ENCODE peak calls at places on chromosome 7, in four cellular contexts. U is ovary, N is HCT116, F is transverse colon. B is an unnamed sample.
A peak's percentile ranks its signal among the peaks of the same experiment; 100 is the strongest.

GRCh38 chr7:69564454-69565417 is 33.5 kb upstream of the AUTS2 start:
- DNase-seq in U (peak; percentile 21), N (no peak), F (no peak), B (peak; percentile 4)

GRCh38 chr7:112887-113286 is 79.5 kb upstream of the FAM20C start:
- DNase-seq in U (no peak), N (no peak), F (no peak), B (no peak)

GRCh38 chr7:84913731-84914130 is 273.1 kb downstream of the SEMA3D start:
- DNase-seq in U (no peak), N (no peak), F (no peak), B (no peak)

GRCh38 chr7:116354171-116354545 is 143.8 kb downstream of the TES start:
- DNase-seq in U (peak; percentile 54), N (no peak), F (peak; percentile 15), B (no peak)

GRCh38 chr7:15462721-15463389 is 99.0 kb downstream of the AGMO start:
- DNase-seq in U (no peak), N (no peak), F (no peak), B (no peak)

GRCh38 chr7:151695856-151696555 is 176.3 kb upstream of the RHEB start:
- DNase-seq in U (no peak), N (no peak), F (no peak), B (peak; percentile 44)

GRCh38 chr7:27920281-27920946 is 180.5 kb downstream of the TAX1BP1 start:
- DNase-seq in U (no peak), N (no peak), F (no peak), B (no peak)

GRCh38 chr7:47556511-47557180 is 25.3 kb downstream of the TNS3 start:
- DNase-seq in U (no peak), N (no peak), F (no peak), B (no peak)

GRCh38 chr7:12111461-12112405 is 99.4 kb upstream of the TMEM106B start:
- DNase-seq in U (peak; percentile 42), N (no peak), F (peak; percentile 28), B (peak; percentile 8)

GRCh38 chr7:87598234-87599009 is 2.3 kb downstream of the ABCB1 start:
- DNase-seq in U (no peak), N (no peak), F (no peak), B (no peak)

GRCh38 chr7:130149575-130150139 is 55.5 kb downstream of the TMEM209 start:
- DNase-seq in U (no peak), N (no peak), F (peak; percentile 63), B (no peak)

GRCh38 chr7:13017325-13017853 is 330.0 kb downstream of the ARL4A start:
- DNase-seq in U (no peak), N (peak; percentile 96), F (no peak), B (no peak)

GRCh38 chr7:23971031-23971430 is 261.0 kb downstream of the STK31 start:
- DNase-seq in U (no peak), N (no peak), F (no peak), B (no peak)

GRCh38 chr7:71470948-71471347 is 339.0 kb downstream of the GALNT17 start:
- DNase-seq in U (no peak), N (no peak), F (no peak), B (no peak)

GRCh38 chr7:144391823-144392255 is 11.7 kb downstream of the NOBOX start:
- DNase-seq in U (no peak), N (peak; percentile 54), F (no peak), B (peak; percentile 34)

GRCh38 chr7:7779888-7780287 is 61.5 kb upstream of the RPA3 start:
- DNase-seq in U (no peak), N (no peak), F (no peak), B (peak; percentile 20)

GRCh38 chr7:108596560-108596959 is 26.9 kb downstream of the DNAJB9 start:
- DNase-seq in U (no peak), N (no peak), F (no peak), B (no peak)

GRCh38 chr7:99374121-99375064 is at the start of gene ARPC1B:
- DNase-seq in U (peak; percentile 78), N (peak; percentile 41), F (peak; percentile 88), B (peak; percentile 49)

GRCh38 chr7:12890586-12890985 is 203.2 kb downstream of the ARL4A start:
- DNase-seq in U (no peak), N (no peak), F (no peak), B (no peak)

GRCh38 chr7:74387606-74388005 is 66.1 kb upstream of the GTF2IRD1 start:
- DNase-seq in U (no peak), N (no peak), F (no peak), B (no peak)

GRCh38 chr7:4782333-4783291 is 7.2 kb downstream of the AP5Z1 start:
- DNase-seq in U (no peak), N (no peak), F (no peak), B (no peak)

GRCh38 chr7:22853674-22854157 is 31.1 kb upstream of the TOMM7 start:
- DNase-seq in U (no peak), N (peak; percentile 54), F (peak; percentile 36), B (peak; percentile 12)

GRCh38 chr7:102320601-102321350 is 34.1 kb downstream of the SH2B2 start:
- DNase-seq in U (no peak), N (no peak), F (no peak), B (no peak)

GRCh38 chr7:101378808-101379207 is 16.1 kb downstream of the COL26A1 start:
- DNase-seq in U (no peak), N (no peak), F (no peak), B (peak; percentile 17)

GRCh38 chr7:114832906-114833595 is 88.8 kb upstream of the MDFIC start:
- DNase-seq in U (no peak), N (no peak), F (no peak), B (no peak)

GRCh38 chr7:47473499-47474210 is 108.3 kb downstream of the TNS3 start:
- DNase-seq in U (no peak), N (no peak), F (no peak), B (no peak)

GRCh38 chr7:105587899-105588690 is 6.8 kb upstream of the EFCAB10 start:
- DNase-seq in U (no peak), N (no peak), F (no peak), B (no peak)

GRCh38 chr7:121795736-121796135 is 77.2 kb upstream of the PTPRZ1 start:
- DNase-seq in U (no peak), N (no peak), F (no peak), B (no peak)

GRCh38 chr7:157132796-157133195 is 5.9 kb upstream of the UBE3C start:
- DNase-seq in U (no peak), N (no peak), F (no peak), B (no peak)

GRCh38 chr7:55191161-55191925 is 172.5 kb downstream of the EGFR start:
- DNase-seq in U (no peak), N (no peak), F (no peak), B (no peak)

GRCh38 chr7:90248706-90249105 is 3.7 kb downstream of the CFAP69 start:
- DNase-seq in U (no peak), N (no peak), F (no peak), B (no peak)
- H3K27ac ChIP-seq in U (no peak overlapping the region), N (no peak overlapping the region), F (no peak overlapping the region), B (peak overlapping the region; percentile 93)

GRCh38 chr7:139086454-139086853 is 23.1 kb downstream of the ZC3HAV1 start:
- DNase-seq in U (no peak), N (no peak), F (no peak), B (no peak)

GRCh38 chr7:139088268-139088667 is 21.3 kb downstream of the ZC3HAV1 start:
- DNase-seq in U (no peak), N (no peak), F (no peak), B (no peak)

GRCh38 chr7:139084709-139085108 is 24.8 kb downstream of the ZC3HAV1 start:
- DNase-seq in U (no peak), N (no peak), F (no peak), B (no peak)

GRCh38 chr7:139089118-139089517 is 20.4 kb downstream of the ZC3HAV1 start:
- DNase-seq in U (no peak), N (no peak), F (no peak), B (no peak)

DNA sequence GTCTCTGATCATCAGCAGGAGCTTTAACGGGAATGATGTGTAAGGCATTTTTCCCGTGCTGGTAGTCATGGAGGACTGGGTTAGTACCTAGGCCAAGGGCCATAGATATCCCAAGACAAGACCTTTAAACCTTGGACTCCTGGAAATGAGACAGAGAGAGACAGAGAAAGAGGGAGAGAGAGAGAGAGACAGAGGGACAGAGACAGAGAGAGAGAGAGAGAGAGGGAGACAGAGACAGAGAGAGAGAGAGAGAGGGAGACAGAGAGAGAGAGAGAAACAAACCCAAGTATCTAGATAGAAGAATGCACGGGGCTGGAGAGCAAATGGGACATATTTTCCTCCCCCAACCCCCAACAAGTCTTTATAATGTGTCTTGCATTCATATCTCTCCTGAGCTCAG is 22.3 kb downstream of the ZC3HAV1 start:
- DNase-seq in U (no peak), N (no peak), F (no peak), B (no peak)
- TF ChIP-seq POLR2A in U (no peak), N (no peak), F (no peak), B (no peak)

GRCh38 chr7:98305951-98306535 is 24.6 kb downstream of the BRI3 start:
- DNase-seq in U (no peak), N (no peak), F (no peak), B (no peak)
- H3K36me3 ChIP-seq in U (no peaks in the 10 kb centered on the region), N (peaks cover 39% of the 10 kb centered on the region), F (no peaks in the 10 kb centered on the region), B (no peaks in the 10 kb centered on the region)

GRCh38 chr7:134480202-134480601 is 21.3 kb upstream of the AKR1B1 start:
- DNase-seq in U (no peak), N (no peak), F (no peak), B (no peak)
- H3K27ac ChIP-seq in U (no peak overlapping the region), N (no peak overlapping the region), F (no peak overlapping the region), B (no peak overlapping the region)

DNA sequence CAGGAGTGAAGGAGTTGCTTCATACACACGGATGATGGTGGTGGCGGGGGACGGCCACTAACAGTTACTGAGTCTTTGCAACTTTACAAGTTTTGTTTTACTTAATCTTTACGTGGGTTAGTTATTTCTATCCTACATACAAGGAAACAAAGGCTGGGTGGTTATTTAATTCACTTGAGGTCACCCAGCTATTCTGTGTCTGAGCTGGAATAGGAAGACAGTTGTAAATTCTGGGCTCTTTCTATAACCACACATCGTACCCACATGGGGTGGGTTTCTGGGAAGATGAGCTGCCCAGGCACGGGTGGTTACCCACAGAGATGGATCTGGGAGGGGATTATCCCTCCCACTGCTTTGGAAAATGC is 137.9 kb downstream of the ANLN start:
- DNase-seq in U (no peak), N (no peak), F (no peak), B (no peak)
- TF ChIP-seq POLR2A in U (no peak), N (no peak), F (no peak), B (no peak)

GRCh38 chr7:82288769-82289535 is 154.6 kb downstream of the CACNA2D1 start:
- DNase-seq in U (no peak), N (no peak), F (no peak), B (no peak)

GRCh38 chr7:82286096-82286841 is 157.3 kb downstream of the CACNA2D1 start:
- DNase-seq in U (no peak), N (no peak), F (no peak), B (no peak)

GRCh38 chr7:82289889-82290288 is 153.7 kb downstream of the CACNA2D1 start:
- DNase-seq in U (no peak), N (no peak), F (no peak), B (no peak)

GRCh38 chr7:82284936-82285519 is 158.5 kb downstream of the CACNA2D1 start:
- DNase-seq in U (no peak), N (no peak), F (no peak), B (no peak)
- H3K36me3 ChIP-seq in U (no peaks in the 10 kb centered on the region), N (no peaks in the 10 kb centered on the region), F (no peaks in the 10 kb centered on the region), B (no peaks in the 10 kb centered on the region)

DNA sequence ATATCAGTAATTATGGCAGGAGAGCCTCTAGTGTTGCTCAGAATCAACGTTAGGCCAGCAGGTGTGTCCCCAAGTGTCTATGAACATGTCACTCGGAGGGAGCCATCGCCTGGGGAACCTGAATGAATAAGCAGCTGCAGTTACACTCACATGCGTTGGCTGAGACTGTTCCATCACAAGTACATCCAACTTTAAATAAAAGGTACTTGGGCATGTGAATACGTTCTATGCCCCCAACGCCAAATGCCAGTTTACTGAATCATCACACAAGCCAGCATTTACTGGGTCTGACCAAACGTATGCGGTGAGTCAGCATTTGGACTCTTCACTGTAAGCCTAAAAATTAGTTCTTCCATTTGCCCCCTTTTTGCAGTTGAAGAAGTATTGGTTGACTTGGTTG is 207.6 kb upstream of the PLXNA4 start:
- DNase-seq in U (no peak), N (peak; percentile 58), F (no peak), B (no peak)
- H3K27ac ChIP-seq in U (no peak overlapping the region), N (peak overlapping the region; percentile 41), F (no peak overlapping the region), B (no peak overlapping the region)